ENCODE peak calls at places on chromosome 10, in ten cellular contexts. Y, W, Z, E, K, N, G, D, H and M are unnamed samples.
A peak's percentile ranks its signal among the peaks of the same experiment; 100 is the strongest.

GRCh38 chr10:88881922-88882645 is 2.0 kb downstream of the STAMBPL1 start:
- DNase-seq in Y (no peak), W (no peak), Z (no peak), E (no peak), K (no peak), N (no peak), G (no peak), D (no peak), H (no peak), M (no peak)

GRCh38 chr10:133006202-133006601 is 63.8 kb upstream of the CFAP46 start:
- DNase-seq in Y (no peak), W (no peak), Z (no peak), E (no peak), K (no peak), N (no peak), G (no peak), D (no peak), H (no peak), M (no peak)

GRCh38 chr10:3835770-3836169 is 50.8 kb upstream of the KLF6 start:
- DNase-seq in Y (no peak), W (no peak), Z (no peak), E (no peak), K (peak; percentile 65), N (peak; percentile 44), G (no peak), D (no peak), H (no peak), M (peak; percentile 30)

GRCh38 chr10:896982-897381 is 34.5 kb downstream of the LARP4B start:
- DNase-seq in Y (no peak), W (no peak), Z (no peak), E (no peak), K (no peak), N (no peak), G (no peak), D (no peak), H (no peak), M (no peak)

GRCh38 chr10:119981826-119982225 is 89.3 kb downstream of the SEC23IP start:
- DNase-seq in Y (no peak), W (no peak), Z (no peak), E (no peak), K (no peak), N (no peak), G (no peak), D (no peak), H (no peak), M (no peak)

GRCh38 chr10:30445716-30446115 is 11.7 kb downstream of the MAP3K8 start:
- DNase-seq in Y (no peak), W (peak; percentile 80), Z (no peak), E (peak; percentile 94), K (no peak), N (no peak), G (no peak), D (no peak), H (no peak), M (peak; percentile 30)

GRCh38 chr10:21989453-21990154 is 13.9 kb downstream of the DNAJC1 start:
- DNase-seq in Y (peak; percentile 60), W (peak; percentile 61), Z (peak; percentile 83), E (peak; percentile 52), K (peak; percentile 56), N (peak; percentile 70), G (peak; percentile 28), D (no peak), H (peak; percentile 27), M (peak; percentile 82)

GRCh38 chr10:3790858-3791257 is 5.8 kb upstream of the KLF6 start:
- DNase-seq in Y (no peak), W (no peak), Z (peak; percentile 35), E (no peak), K (no peak), N (no peak), G (no peak), D (no peak), H (no peak), M (no peak)

GRCh38 chr10:71727429-71728217 is 8.0 kb upstream of the C10orf105 start:
- DNase-seq in Y (no peak), W (peak; percentile 41), Z (no peak), E (no peak), K (peak; percentile 93), N (peak; percentile 50), G (no peak), D (peak; percentile 44), H (peak; percentile 60), M (peak; percentile 95)

GRCh38 chr10:1154531-1154930 is 98.3 kb downstream of the WDR37 start:
- DNase-seq in Y (no peak), W (no peak), Z (peak; percentile 36), E (no peak), K (no peak), N (no peak), G (no peak), D (no peak), H (no peak), M (no peak)

GRCh38 chr10:116907588-116907987 is 58.3 kb downstream of the ENO4 start:
- DNase-seq in Y (no peak), W (no peak), Z (no peak), E (no peak), K (no peak), N (no peak), G (no peak), D (no peak), H (no peak), M (no peak)

GRCh38 chr10:46518028-46518725 is 38.3 kb downstream of the GPRIN2 start:
- DNase-seq in Y (no peak), W (no peak), Z (peak; percentile 41), E (no peak), K (no peak), N (no peak), G (no peak), D (no peak), H (no peak), M (no peak)

GRCh38 chr10:62437696-62438095 is 63.5 kb downstream of the ZNF365 start:
- DNase-seq in Y (peak; percentile 0), W (peak; percentile 67), Z (no peak), E (peak; percentile 82), K (peak; percentile 73), N (peak; percentile 78), G (peak; percentile 25), D (no peak), H (no peak), M (peak; percentile 87)

GRCh38 chr10:97254694-97255093 is 37.7 kb downstream of the ARHGAP19 start:
- DNase-seq in Y (no peak), W (no peak), Z (no peak), E (no peak), K (no peak), N (no peak), G (no peak), D (no peak), H (no peak), M (no peak)

GRCh38 chr10:75430000-75430763 is 1.2 kb upstream of the LRMDA start:
- DNase-seq in Y (no peak), W (no peak), Z (peak; percentile 77), E (no peak), K (peak; percentile 93), N (peak; percentile 57), G (peak; percentile 26), D (no peak), H (no peak), M (peak; percentile 96)

GRCh38 chr10:122656308-122656705 is 43.3 kb downstream of the C10orf120 start:
- DNase-seq in Y (no peak), W (no peak), Z (no peak), E (no peak), K (no peak), N (no peak), G (no peak), D (no peak), H (no peak), M (no peak)

GRCh38 chr10:113221756-113222168 is 271.7 kb downstream of the TCF7L2 start:
- DNase-seq in Y (no peak), W (peak; percentile 31), Z (peak; percentile 80), E (no peak), K (no peak), N (peak; percentile 41), G (no peak), D (no peak), H (no peak), M (peak; percentile 19)

GRCh38 chr10:31961264-31961663 is 32.6 kb upstream of the ARHGAP12 start:
- DNase-seq in Y (peak; percentile 30), W (no peak), Z (no peak), E (no peak), K (no peak), N (no peak), G (no peak), D (no peak), H (no peak), M (peak; percentile 64)

GRCh38 chr10:110706690-110707098 is 62.6 kb downstream of the RBM20 start:
- DNase-seq in Y (no peak), W (peak; percentile 93), Z (no peak), E (peak; percentile 94), K (no peak), N (no peak), G (peak; percentile 59), D (no peak), H (no peak), M (no peak)

GRCh38 chr10:122363311-122363710 is 11.2 kb upstream of the PLEKHA1 start:
- DNase-seq in Y (no peak), W (no peak), Z (no peak), E (no peak), K (no peak), N (no peak), G (no peak), D (no peak), H (no peak), M (no peak)

GRCh38 chr10:63698815-63699205 is 177.6 kb downstream of the REEP3 start:
- DNase-seq in Y (no peak), W (peak; percentile 22), Z (no peak), E (no peak), K (no peak), N (no peak), G (no peak), D (no peak), H (no peak), M (no peak)

GRCh38 chr10:97072851-97073665 is 112.7 kb downstream of the SLIT1 start:
- DNase-seq in Y (peak; percentile 56), W (peak; percentile 87), Z (peak; percentile 97), E (peak; percentile 71), K (peak; percentile 92), N (peak; percentile 85), G (peak; percentile 73), D (peak; percentile 55), H (peak; percentile 74), M (peak; percentile 90)

GRCh38 chr10:133243593-133243992 is 5.9 kb downstream of the VENTX start:
- DNase-seq in Y (no peak), W (no peak), Z (no peak), E (no peak), K (no peak), N (no peak), G (no peak), D (no peak), H (no peak), M (no peak)

GRCh38 chr10:107741976-107742375 is 577.5 kb upstream of the SORCS1 start:
- DNase-seq in Y (no peak), W (no peak), Z (no peak), E (no peak), K (no peak), N (no peak), G (no peak), D (no peak), H (no peak), M (no peak)

GRCh38 chr10:110747609-110748464 is 103.7 kb downstream of the RBM20 start:
- DNase-seq in Y (no peak), W (peak; percentile 15), Z (no peak), E (no peak), K (no peak), N (no peak), G (no peak), D (no peak), H (no peak), M (no peak)

GRCh38 chr10:18625906-18626305 is 25.5 kb downstream of the NSUN6 start:
- DNase-seq in Y (no peak), W (no peak), Z (no peak), E (peak; percentile 26), K (no peak), N (no peak), G (no peak), D (no peak), H (no peak), M (no peak)

GRCh38 chr10:9061871-9062270 is 1007.4 kb downstream of the GATA3 start:
- DNase-seq in Y (no peak), W (no peak), Z (no peak), E (no peak), K (no peak), N (no peak), G (no peak), D (no peak), H (no peak), M (no peak)

GRCh38 chr10:60281331-60281730 is 108.3 kb downstream of the ANK3 start:
- DNase-seq in Y (no peak), W (no peak), Z (no peak), E (peak; percentile 80), K (no peak), N (no peak), G (no peak), D (no peak), H (no peak), M (no peak)